ENCODE peak calls at places on chromosomes 1 and 21, in seven cellular contexts. X is ascending aorta, C is A549, B is stomach, F is mesenchymal stem cell, M is upper lobe of left lung, K is Peyer's patch. T is an unnamed sample.

GRCh38 chr1:234771642-234772344 is 161.8 kb upstream of the IRF2BP2 start:
- DNase-seq in X (no peak), C (no peak), B (peak), K (no peak), M (no peak), F (no peak), T (no peak)

GRCh38 chr1:111739222-111739983 is at the start of gene INKA2:
- DNase-seq in X (peak), B (peak), F (peak), K (peak), M (peak), C (peak), T (peak)

GRCh38 chr1:190849346-190849745 is 371.7 kb upstream of the BRINP3 start:
- DNase-seq in X (no peak), F (no peak), B (no peak), M (no peak), C (no peak), K (no peak), T (no peak)

GRCh38 chr1:15952317-15953258 is 23.3 kb downstream of the ZBTB17 start:
- DNase-seq in C (peak), M (peak), X (no peak), F (peak), B (no peak), K (peak), T (no peak)

GRCh38 chr1:76269175-76269574 is 194.6 kb downstream of the ST6GALNAC3 start:
- DNase-seq in F (peak), X (no peak), C (no peak), M (no peak), B (no peak), K (no peak), T (no peak)

GRCh38 chr1:53644909-53645689 is 93.9 kb downstream of the GLIS1 start:
- DNase-seq in K (peak), F (peak), X (no peak), B (peak), C (no peak), M (peak), T (no peak)

GRCh38 chr1:164602480-164603093 is 43.6 kb downstream of the PBX1 start:
- DNase-seq in X (no peak), C (no peak), B (peak), F (peak), K (peak), M (peak), T (no peak)

GRCh38 chr1:245579881-245580280 is 425.1 kb downstream of the KIF26B start:
- DNase-seq in K (no peak), F (no peak), C (no peak), B (no peak), M (no peak), X (no peak), T (no peak)

GRCh38 chr1:83509229-83509870 is 489.6 kb downstream of the TTLL7 start:
- DNase-seq in B (no peak), K (no peak), X (no peak), C (no peak), F (peak), M (no peak), T (no peak)

GRCh38 chr1:244338996-244339692 is 112.6 kb downstream of the ADSS2 start:
- DNase-seq in C (no peak), B (no peak), F (no peak), K (no peak), M (no peak), X (no peak), T (no peak)

DNA sequence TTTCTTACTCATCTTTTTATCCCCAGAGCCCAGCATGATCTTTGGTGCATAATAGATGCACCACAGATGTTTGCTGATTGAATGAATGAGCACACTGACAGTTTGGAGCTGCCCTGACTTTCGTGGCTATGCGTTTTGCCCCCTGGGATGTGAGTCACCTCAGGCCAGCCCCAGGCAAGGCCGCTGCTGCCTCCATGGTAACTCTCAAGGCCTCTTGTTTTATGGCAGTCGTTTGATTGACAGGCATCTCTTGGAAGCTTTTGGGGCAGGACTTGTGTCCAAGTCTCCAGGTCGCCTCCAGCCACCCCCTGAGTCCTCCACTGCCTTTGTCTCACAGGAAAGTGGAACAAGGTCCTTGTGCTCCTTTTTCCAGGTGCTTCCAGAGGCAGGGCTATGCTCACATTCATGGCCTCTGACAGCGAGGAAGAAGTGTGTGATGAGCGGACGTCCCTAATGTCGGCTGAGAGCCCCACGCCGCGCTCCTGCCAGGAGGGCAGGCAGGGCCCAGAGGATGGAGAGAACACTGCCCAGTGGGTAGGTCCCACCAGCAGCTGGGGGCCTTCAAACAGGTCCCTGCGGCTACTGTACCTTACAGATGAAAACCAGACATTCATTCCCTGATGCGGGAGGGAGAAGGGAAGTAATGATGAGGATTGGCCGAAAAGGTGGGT is 11.2 kb downstream of the PSEN2 start:
- DNase-seq in M (no peak), C (no peak), F (no peak), B (no peak), X (no peak), K (no peak), T (no peak)
- H3K4me3 ChIP-seq in M (no peak), C (no peak), F (no peak), B (no peak), X (no peak), K (no peak), T (no peak)

DNA sequence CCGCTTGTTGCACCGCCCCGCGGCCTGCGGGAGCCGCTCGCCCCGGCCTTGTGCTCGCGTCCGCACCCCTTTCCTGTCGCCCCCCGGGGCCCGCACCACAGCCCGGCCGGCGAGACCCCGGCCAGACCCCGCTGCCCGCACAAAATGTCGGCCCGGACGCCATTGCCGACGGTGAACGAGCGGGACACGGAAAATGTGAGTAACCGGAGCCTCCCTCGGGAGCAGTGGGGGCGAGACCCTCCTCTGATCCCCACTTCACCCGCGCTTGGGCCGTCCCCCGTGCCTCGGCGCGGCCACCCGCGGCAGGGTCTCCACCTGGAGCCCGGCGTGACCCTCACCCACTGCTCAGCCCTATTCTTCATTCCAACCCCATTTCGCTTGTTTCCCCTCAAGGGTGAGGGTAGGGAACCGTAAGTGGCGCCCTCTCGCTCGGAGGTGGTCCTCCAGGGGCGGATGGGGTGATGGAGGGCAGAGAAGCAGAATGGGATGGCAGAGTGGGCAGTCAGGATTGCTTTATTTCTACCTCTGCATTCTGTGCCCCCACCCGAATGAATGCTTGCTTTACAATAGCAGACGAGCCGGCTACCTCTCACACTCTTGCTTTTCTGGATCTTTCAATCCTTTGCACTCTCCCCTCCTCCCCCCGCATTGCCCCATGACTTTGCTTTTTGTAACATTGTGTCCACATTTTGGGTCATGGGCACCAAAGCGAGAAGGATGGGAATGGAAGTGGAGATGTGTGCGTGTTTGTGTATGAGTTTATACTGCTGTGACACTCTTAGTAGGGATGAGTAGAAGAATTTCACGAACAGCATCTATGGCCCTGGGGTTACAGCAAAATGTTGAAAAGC is 968 bp downstream of the MARK1 start:
- DNase-seq in M (no peak), X (no peak), F (no peak), K (no peak), B (no peak), C (no peak), T (no peak)
- H3K27ac ChIP-seq in M (peak), X (peak), F (no peak), K (peak), B (peak), C (no peak), T (peak)

DNA sequence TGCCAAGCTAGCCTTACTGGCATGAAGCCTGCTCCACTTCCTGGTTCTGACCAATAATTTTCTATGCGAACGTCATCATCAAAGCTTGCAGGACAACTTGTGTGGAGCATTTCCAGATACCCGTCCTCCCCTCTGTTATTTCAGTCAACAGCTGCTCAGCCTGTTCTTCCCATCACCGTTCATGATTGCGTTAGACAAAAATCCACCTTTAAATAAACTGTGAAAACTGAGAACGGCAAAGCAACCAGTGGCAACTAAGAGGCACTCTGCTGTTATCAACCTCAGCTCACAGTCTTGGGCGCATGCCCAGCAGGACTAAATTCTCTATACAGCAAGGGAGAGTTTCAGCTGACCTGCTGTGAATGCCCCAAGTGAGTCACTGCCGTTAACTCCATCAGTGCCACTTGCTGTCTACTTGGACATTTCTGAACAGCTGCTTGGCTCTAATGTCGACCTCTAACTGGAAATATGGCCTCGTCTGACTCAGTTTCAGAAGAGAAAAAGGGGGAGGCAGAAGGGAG is 207.4 kb upstream of the RUNX1 start:
- DNase-seq in F (peak), M (peak), C (peak), K (peak), B (peak), X (peak), T (no peak)
- H3K4me3 ChIP-seq in F (no peak), M (no peak), C (peak), K (peak), B (peak), X (peak), T (no peak)

GRCh38 chr1:10271090-10271489 is 60.7 kb downstream of the KIF1B start:
- DNase-seq in M (no peak), C (no peak), B (no peak), F (no peak), X (no peak), K (no peak), T (no peak)
- H3K27ac ChIP-seq in M (no peak), C (no peak), B (no peak), F (no peak), X (no peak), K (no peak), T (no peak)

DNA sequence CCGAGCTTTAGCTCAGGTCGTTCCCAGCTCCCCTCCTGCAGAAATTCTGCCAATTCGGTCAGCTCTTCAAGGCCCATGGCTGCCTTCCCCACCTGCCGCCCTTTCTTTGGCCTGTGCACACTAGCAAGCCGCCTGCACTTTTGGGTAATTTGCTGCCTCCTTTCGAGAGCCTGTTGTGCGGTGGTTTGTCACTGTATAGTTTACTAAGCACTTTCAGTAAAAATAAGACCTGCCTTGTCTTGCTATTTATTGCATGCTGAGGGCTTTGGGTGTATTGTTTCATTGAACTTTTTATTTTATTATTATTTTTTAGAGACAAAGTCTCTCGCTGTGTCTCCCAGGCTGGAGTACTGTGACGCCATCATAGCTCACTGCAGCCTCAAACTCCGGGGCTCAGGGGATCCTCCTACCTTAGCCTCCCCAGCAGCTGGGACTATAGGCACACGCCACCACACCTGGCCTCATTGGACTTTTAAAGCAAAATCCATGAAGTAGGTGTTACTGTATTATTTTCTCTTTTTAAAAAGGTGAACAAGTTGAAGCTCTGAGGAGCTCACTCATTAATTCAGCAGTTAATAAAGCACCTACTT is 1.1 kb upstream of the FABP3 start:
- DNase-seq in X (no peak), M (no peak), K (no peak), B (no peak), C (no peak), F (no peak), T (no peak)
- H3K4me3 ChIP-seq in X (peak), M (peak), K (peak), B (peak), C (no peak), F (peak), T (peak)